ENCODE peak calls at places on chromosome 16, in ten cellular contexts. H is SK-MEL-5; Q is RPMI8226; O is PC-9; T is SK-N-DZ; A is foreskin fibroblast; D is iPS-NIHi11; I is fibroblast of mammary gland; F is stimulated activated CD8-positive, alpha-beta memory T cell treated with anti-CD3 and anti-CD28 coated beads, Interleukin-12 subunit alpha, Interleukin-12 subunit beta, amount 100 ng/mL, for 1 hour; L is endodermal cell. X is an unnamed sample.

GRCh38 chr16:21190013-21190412 is 21.4 kb downstream of the ZP2 start:
- DNase-seq in T (no peak), D (no peak), L (no peak), I (no peak), A (no peak), Q (no peak), H (no peak), O (no peak), F (no peak), X (no peak)

GRCh38 chr16:54177052-54177856 is 109.3 kb downstream of the IRX3 start:
- DNase-seq in D (no peak), I (no peak), T (peak; percentile 51), H (no peak), O (no peak), F (no peak), L (no peak), A (no peak), Q (no peak), X (no peak)

GRCh38 chr16:30948087-30948955 is 547 bp upstream of the ORAI3 start:
- DNase-seq in H (peak; percentile 95), I (peak; percentile 97), Q (no peak), T (peak; percentile 97), A (peak; percentile 99), L (peak; percentile 100), D (peak; percentile 86), F (no peak), O (peak; percentile 90), X (no peak)

GRCh38 chr16:84739349-84740124 is 39.7 kb downstream of the USP10 start:
- DNase-seq in O (no peak), D (no peak), Q (no peak), L (no peak), T (no peak), H (no peak), I (peak; percentile 96), A (peak; percentile 93), F (no peak), X (no peak)

GRCh38 chr16:11211061-11211976 is 44.7 kb downstream of the SOCS1 start:
- DNase-seq in O (no peak), D (no peak), L (peak; percentile 65), H (peak; percentile 35), F (no peak), A (no peak), T (no peak), Q (no peak), I (no peak), X (no peak)

GRCh38 chr16:89606006-89606405 is 7.4 kb upstream of the DPEP1 start:
- DNase-seq in T (no peak), Q (peak; percentile 77), L (no peak), I (no peak), H (no peak), O (no peak), F (no peak), D (no peak), A (no peak), X (no peak)

GRCh38 chr16:14454391-14454790 is 175.7 kb downstream of the PARN start:
- DNase-seq in O (no peak), A (peak; percentile 53), L (no peak), F (no peak), H (no peak), T (no peak), D (no peak), I (peak; percentile 60), Q (no peak), X (no peak)

GRCh38 chr16:30604316-30604947 is 5.8 kb downstream of the ZNF689 start:
- DNase-seq in I (no peak), Q (no peak), A (no peak), T (no peak), L (no peak), O (no peak), D (no peak), H (no peak), F (no peak), X (no peak)

GRCh38 chr16:80733366-80733901 is 71.0 kb downstream of the CDYL2 start:
- DNase-seq in A (no peak), T (no peak), O (no peak), D (no peak), I (no peak), Q (no peak), F (no peak), L (no peak), H (no peak), X (no peak)

GRCh38 chr16:70610273-70611223 is 35.8 kb upstream of the IL34 start:
- DNase-seq in Q (no peak), O (no peak), D (no peak), L (no peak), A (no peak), T (no peak), H (no peak), I (no peak), F (no peak), X (no peak)

GRCh38 chr16:84042879-84043485 is 387 bp upstream of the SLC38A8 start:
- DNase-seq in D (peak; percentile 70), H (no peak), A (no peak), F (no peak), T (no peak), L (peak; percentile 82), O (no peak), Q (no peak), I (no peak), X (no peak)

GRCh38 chr16:80273635-80274538 is 266.9 kb upstream of the DYNLRB2 start:
- DNase-seq in D (no peak), T (no peak), L (no peak), O (no peak), Q (no peak), F (no peak), I (peak; percentile 62), A (peak; percentile 49), H (no peak), X (no peak)

GRCh38 chr16:87240211-87241134 is 76.7 kb downstream of the C16orf95 start:
- DNase-seq in F (no peak), T (no peak), A (peak; percentile 68), O (peak; percentile 92), I (peak; percentile 35), D (no peak), L (no peak), H (no peak), Q (no peak), X (no peak)

GRCh38 chr16:61987474-61988012 is 48.7 kb downstream of the CDH8 start:
- DNase-seq in A (no peak), Q (no peak), H (no peak), T (no peak), I (no peak), O (no peak), F (no peak), D (no peak), L (no peak), X (no peak)

GRCh38 chr16:62135903-62136302 is 99.7 kb upstream of the CDH8 start:
- DNase-seq in L (no peak), Q (no peak), A (no peak), F (no peak), T (no peak), H (no peak), I (no peak), O (no peak), D (no peak), X (no peak)

GRCh38 chr16:54185045-54185444 is 101.5 kb downstream of the IRX3 start:
- DNase-seq in L (no peak), I (no peak), D (no peak), Q (no peak), O (no peak), H (no peak), T (no peak), A (no peak), F (no peak), X (no peak)

GRCh38 chr16:47019563-47019962 is 46.1 kb upstream of the DNAJA2 start:
- DNase-seq in F (no peak), D (no peak), I (no peak), O (no peak), L (no peak), H (peak; percentile 52), T (no peak), Q (no peak), A (peak; percentile 26), X (no peak)

GRCh38 chr16:3959148-3959547 is 78.6 kb upstream of the CREBBP start:
- DNase-seq in T (no peak), L (no peak), H (no peak), I (no peak), A (peak; percentile 46), D (no peak), F (no peak), O (peak; percentile 72), Q (no peak), X (no peak)

GRCh38 chr16:55433030-55433429 is 46.0 kb upstream of the MMP2 start:
- DNase-seq in A (no peak), H (no peak), O (no peak), L (no peak), T (no peak), Q (no peak), D (no peak), F (no peak), I (no peak), X (no peak)

GRCh38 chr16:57252148-57252721 is 7.2 kb downstream of the ARL2BP start:
- DNase-seq in F (no peak), A (no peak), Q (no peak), I (no peak), O (no peak), T (no peak), D (no peak), L (no peak), H (no peak), X (peak; percentile 75)

GRCh38 chr16:7236824-7237410 is 95.7 kb upstream of the RBFOX1 start:
- DNase-seq in D (no peak), F (no peak), O (no peak), I (no peak), T (no peak), L (no peak), Q (no peak), H (no peak), A (no peak), X (no peak)

GRCh38 chr16:19645557-19645981 is 72.5 kb downstream of the KNOP1 start:
- DNase-seq in L (no peak), I (peak; percentile 28), A (no peak), O (no peak), F (no peak), D (no peak), Q (no peak), T (no peak), H (no peak), X (no peak)

GRCh38 chr16:12482821-12483220 is 320.9 kb downstream of the CPPED1 start:
- DNase-seq in Q (no peak), H (no peak), D (no peak), L (no peak), I (no peak), A (no peak), T (no peak), F (no peak), O (no peak), X (no peak)

GRCh38 chr16:55001931-55002330 is 71.3 kb downstream of the IRX5 start:
- DNase-seq in H (no peak), D (no peak), I (peak; percentile 43), Q (no peak), T (no peak), F (no peak), O (no peak), A (peak; percentile 65), L (no peak), X (no peak)

GRCh38 chr16:70656065-70656711 is 9.8 kb downstream of the IL34 start:
- DNase-seq in O (no peak), H (no peak), L (no peak), F (no peak), D (no peak), I (no peak), Q (no peak), A (no peak), T (no peak), X (no peak)

GRCh38 chr16:2371421-2371820 is 30.9 kb upstream of the ABCA3 start:
- DNase-seq in L (no peak), Q (no peak), H (no peak), O (no peak), A (no peak), I (no peak), T (no peak), D (no peak), F (no peak), X (no peak)

GRCh38 chr16:52549011-52549692 is 2.2 kb upstream of the TOX3 start:
- DNase-seq in I (peak; percentile 0), H (peak; percentile 35), O (no peak), L (peak; percentile 75), Q (no peak), D (peak; percentile 34), T (peak; percentile 69), F (no peak), A (peak; percentile 1), X (no peak)

GRCh38 chr16:75486014-75486404 is 9.2 kb downstream of the CHST6 start:
- DNase-seq in Q (peak; percentile 71), A (no peak), D (no peak), H (no peak), T (no peak), F (no peak), I (no peak), L (no peak), O (no peak), X (no peak)